ENCODE peak calls at places on chromosomes 3 and 15, in four cellular contexts. B is stomach; N is stimulated activated naive B cell treated with anti-CD40 and anti-IgM and Interleukin-4, amounts not matched to agents 10 μg/mL and 1 μg/mL and 100 μg/mL, for 72 hours; X is fibroblast of mammary gland. G is an unnamed sample.

GRCh38 chr15:75648156-75649000 is 666 bp downstream of the SNX33 start:
- DNase-seq in B (peak; percentile 48), N (no peak), X (no peak), G (no peak)

GRCh38 chr3:64653101-64653500 is 34.7 kb downstream of the ADAMTS9 start:
- DNase-seq in B (no peak), N (no peak), X (no peak), G (no peak)

GRCh38 chr3:71127463-71128243 is 455.9 kb downstream of the FOXP1 start:
- DNase-seq in B (no peak), N (no peak), X (peak; percentile 85), G (no peak)

GRCh38 chr3:36494461-36495109 is 114.3 kb downstream of the STAC start:
- DNase-seq in B (no peak), N (no peak), X (peak; percentile 94), G (peak; percentile 5)

GRCh38 chr3:185900228-185900627 is 37.6 kb downstream of the TRA2B start:
- DNase-seq in B (no peak), N (no peak), X (peak; percentile 97), G (peak; percentile 68)

GRCh38 chr3:157327018-157327417 is 109.6 kb upstream of the PTX3 start:
- DNase-seq in B (no peak), N (no peak), X (no peak), G (no peak)

GRCh38 chr3:59527493-59527892 is 477.7 kb upstream of the CFAP20DC start:
- DNase-seq in B (no peak), N (no peak), X (no peak), G (no peak)

GRCh38 chr3:54931182-54931581 is 3.3 kb upstream of the LRTM1 start:
- DNase-seq in B (no peak), N (no peak), X (no peak), G (no peak)

GRCh38 chr3:43349759-43350158 is 63.4 kb downstream of the SNRK start:
- DNase-seq in B (no peak), N (no peak), X (peak; percentile 11), G (no peak)

GRCh38 chr15:77481670-77482069 is 61.0 kb downstream of the HMG20A start:
- DNase-seq in B (no peak), N (no peak), X (peak; percentile 65), G (no peak)

GRCh38 chr3:159077860-159078259 is 276.0 kb downstream of the MFSD1 start:
- DNase-seq in B (no peak), N (no peak), X (peak; percentile 85), G (no peak)

GRCh38 chr15:67091073-67091965 is 25.9 kb downstream of the SMAD3 start:
- DNase-seq in B (peak; percentile 76), N (peak; percentile 76), X (peak; percentile 97), G (peak; percentile 89)

GRCh38 chr3:184514151-184514490 is 47.5 kb upstream of the EPHB3 start:
- DNase-seq in B (no peak), N (no peak), X (no peak), G (no peak)

GRCh38 chr15:43915820-43916660 is 89.2 kb downstream of the WDR76 start:
- DNase-seq in B (no peak), N (no peak), X (no peak), G (no peak)

GRCh38 chr15:31456329-31457060 is 129.9 kb downstream of the KLF13 start:
- DNase-seq in B (no peak), N (no peak), X (no peak), G (no peak)

GRCh38 chr15:80662129-80662528 is 33.0 kb upstream of the ABHD17C start:
- DNase-seq in B (no peak), N (no peak), X (peak; percentile 14), G (no peak)

GRCh38 chr3:176514297-176514696 is 683.0 kb downstream of the TBL1XR1 start:
- DNase-seq in B (no peak), N (no peak), X (peak; percentile 58), G (peak; percentile 8)

GRCh38 chr3:194132465-194133358 is 3.2 kb upstream of the HES1 start:
- DNase-seq in B (no peak), N (no peak), X (peak; percentile 19), G (peak; percentile 33)

GRCh38 chr3:112856537-112856936 is 9.9 kb upstream of the CD200R1L start:
- DNase-seq in B (no peak), N (peak; percentile 13), X (no peak), G (no peak)

GRCh38 chr3:25448750-25449684 is 21.0 kb downstream of the RARB start:
- DNase-seq in B (peak; percentile 86), N (no peak), X (peak; percentile 65), G (peak; percentile 60)

GRCh38 chr3:42023380-42023779 is 61.5 kb upstream of the ULK4 start:
- DNase-seq in B (no peak), N (no peak), X (no peak), G (no peak)

GRCh38 chr3:12707425-12707824 is 43.5 kb upstream of the RAF1 start:
- DNase-seq in B (no peak), N (no peak), X (peak; percentile 71), G (no peak)

GRCh38 chr3:81910244-81910852 is 148.9 kb upstream of the GBE1 start:
- DNase-seq in B (no peak), N (no peak), X (peak; percentile 41), G (peak; percentile 39)

GRCh38 chr3:25018909-25019308 is 409.2 kb upstream of the RARB start:
- DNase-seq in B (no peak), N (no peak), X (no peak), G (no peak)

GRCh38 chr3:107064445-107065060 is 312.7 kb upstream of the CCDC54 start:
- DNase-seq in B (peak; percentile 51), N (peak; percentile 48), X (peak; percentile 85), G (peak; percentile 62)

GRCh38 chr3:21942328-21942727 is 191.3 kb upstream of the ZNF385D start:
- DNase-seq in B (no peak), N (no peak), X (peak; percentile 85), G (no peak)

GRCh38 chr15:67901922-67902321 is 62.1 kb upstream of the RNU6-1 start:
- DNase-seq in B (no peak), N (no peak), X (no peak), G (no peak)

GRCh38 chr3:27578032-27578431 is 93.8 kb upstream of the SLC4A7 start:
- DNase-seq in B (no peak), N (no peak), X (peak; percentile 55), G (no peak)

G was measured in A549.